ENCODE peak calls at places on chromosomes 5 and 9, in six cellular contexts. V is GM23338, Q is transverse colon, Z is ascending aorta, E is astrocyte of the cerebellum, B is GM10248. H is an unnamed sample.

GRCh38 chr5:144026286-144026685 is 144.2 kb downstream of the YIPF5 start:
- DNase-seq in Q (no peak), V (no peak), Z (no peak), B (no peak), E (no peak), H (no peak)

GRCh38 chr5:59749782-59750520 is 143.6 kb downstream of the PDE4D start:
- DNase-seq in E (no peak), Q (no peak), V (no peak), Z (no peak), B (no peak), H (no peak)

GRCh38 chr9:127452481-127453092 is 1.3 kb downstream of the LRSAM1 start:
- DNase-seq in B (no peak), Q (peak), Z (peak), V (no peak), E (no peak), H (peak)

GRCh38 chr9:125906144-125906543 is 159.0 kb downstream of the PBX3 start:
- DNase-seq in E (peak), Z (no peak), V (no peak), Q (no peak), B (no peak), H (no peak)

GRCh38 chr5:173281910-173282309 is 46.3 kb downstream of the STC2 start:
- DNase-seq in V (peak), Q (no peak), E (no peak), Z (no peak), B (no peak), H (no peak)

GRCh38 chr9:108271646-108272349 is 584.0 kb downstream of the ACTL7B start:
- DNase-seq in E (peak), Z (no peak), B (no peak), V (peak), Q (peak), H (peak)

GRCh38 chr5:74839228-74839627 is 27.0 kb downstream of the FAM169A start:
- DNase-seq in Z (no peak), V (no peak), Q (no peak), E (no peak), B (no peak), H (no peak)

GRCh38 chr9:101458955-101459631 is 23.5 kb upstream of the ALDOB start:
- DNase-seq in V (peak), Q (no peak), B (peak), Z (no peak), E (peak), H (no peak)

GRCh38 chr9:126756876-126757415 is 47.9 kb upstream of the ZBTB43 start:
- DNase-seq in V (no peak), B (no peak), Z (no peak), Q (no peak), E (no peak), H (no peak)

GRCh38 chr9:71685394-71685793 is 82.9 kb downstream of the CEMIP2 start:
- DNase-seq in V (no peak), Z (no peak), E (no peak), Q (no peak), B (no peak), H (peak)

GRCh38 chr9:75589497-75589896 is 301.0 kb upstream of the PCSK5 start:
- DNase-seq in Q (no peak), E (no peak), V (no peak), Z (no peak), B (no peak), H (no peak)

GRCh38 chr9:9764821-9765220 is 848.0 kb downstream of the PTPRD start:
- DNase-seq in Z (no peak), Q (no peak), B (no peak), E (no peak), V (no peak), H (no peak)

GRCh38 chr5:150044334-150044681 is 42.0 kb downstream of the CSF1R start:
- DNase-seq in Z (no peak), Q (no peak), E (peak), B (no peak), V (no peak), H (no peak)

GRCh38 chr5:151082976-151083651 is 2.3 kb upstream of the TNIP1 start:
- DNase-seq in E (no peak), B (no peak), Z (no peak), Q (peak), V (no peak), H (peak)

GRCh38 chr5:79666758-79667157 is 22.9 kb upstream of the CMYA5 start:
- DNase-seq in Z (no peak), Q (no peak), V (peak), B (peak), E (no peak), H (no peak)

GRCh38 chr9:115216873-115217272 is 98.9 kb upstream of the TNC start:
- DNase-seq in V (no peak), Q (no peak), E (no peak), B (no peak), Z (no peak), H (no peak)

GRCh38 chr5:169071-169727 is 22.1 kb upstream of the LRRC14B start:
- DNase-seq in Q (no peak), E (no peak), Z (peak), V (no peak), B (no peak), H (peak)

GRCh38 chr9:22124263-22125011 is 115.3 kb upstream of the CDKN2B start:
- DNase-seq in V (no peak), Q (peak), Z (no peak), B (no peak), E (no peak), H (no peak)

GRCh38 chr9:89436963-89437625 is 60.8 kb downstream of the SEMA4D start:
- DNase-seq in E (no peak), Z (peak), Q (peak), V (no peak), B (no peak), H (peak)

GRCh38 chr9:69785757-69786156 is 25.9 kb upstream of the PTAR1 start:
- DNase-seq in E (peak), B (no peak), Q (no peak), Z (no peak), V (peak), H (no peak)

GRCh38 chr9:28212979-28213378 is 639.7 kb upstream of the C9orf72 start:
- DNase-seq in V (no peak), B (no peak), Q (no peak), Z (no peak), E (peak), H (no peak)

GRCh38 chr5:52987711-52988329 is 1.3 kb upstream of the ITGA2 start:
- DNase-seq in B (no peak), V (no peak), E (no peak), Q (no peak), Z (no peak), H (no peak)

GRCh38 chr9:94725293-94725692 is 1.2 kb upstream of the AOPEP start:
- DNase-seq in V (no peak), Z (no peak), Q (no peak), B (no peak), E (no peak), H (no peak)

GRCh38 chr9:90969021-90969675 is 167.5 kb downstream of the SYK start:
- DNase-seq in V (no peak), Q (no peak), E (no peak), Z (no peak), B (no peak), H (no peak)

GRCh38 chr5:136014049-136014516 is 14.7 kb upstream of the TGFBI start:
- DNase-seq in B (no peak), Q (no peak), V (no peak), E (no peak), Z (peak), H (no peak)

GRCh38 chr5:178208540-178209227 is 4.4 kb downstream of the HNRNPAB start:
- DNase-seq in B (no peak), Z (peak), V (peak), E (no peak), Q (no peak), H (peak)

GRCh38 chr5:1008451-1009358 is at the start of gene NKD2:
- DNase-seq in B (peak), V (peak), Q (peak), E (no peak), Z (peak), H (peak)

GRCh38 chr5:59799668-59800374 is 93.7 kb downstream of the PDE4D start:
- DNase-seq in E (peak), V (peak), Z (no peak), Q (no peak), B (peak), H (no peak)

GRCh38 chr5:1444361-1445189 is 665 bp downstream of the SLC6A3 start:
- DNase-seq in Z (no peak), E (no peak), Q (no peak), B (no peak), V (peak), H (peak)

GRCh38 chr5:90474235-90475107 is at the start of the genes MBLAC2 and POLR3G:
- DNase-seq in B (peak), Z (peak), Q (peak), E (peak), V (peak), H (peak)
- TF ChIP-seq CTCF in B (peak), Z (peak), Q (peak), E (peak), V (peak), H (peak)

GRCh38 chr5:163489745-163490075 is 15.7 kb upstream of the MAT2B start:
- DNase-seq in E (no peak), B (no peak), Z (no peak), V (no peak), Q (no peak), H (no peak)

DNA sequence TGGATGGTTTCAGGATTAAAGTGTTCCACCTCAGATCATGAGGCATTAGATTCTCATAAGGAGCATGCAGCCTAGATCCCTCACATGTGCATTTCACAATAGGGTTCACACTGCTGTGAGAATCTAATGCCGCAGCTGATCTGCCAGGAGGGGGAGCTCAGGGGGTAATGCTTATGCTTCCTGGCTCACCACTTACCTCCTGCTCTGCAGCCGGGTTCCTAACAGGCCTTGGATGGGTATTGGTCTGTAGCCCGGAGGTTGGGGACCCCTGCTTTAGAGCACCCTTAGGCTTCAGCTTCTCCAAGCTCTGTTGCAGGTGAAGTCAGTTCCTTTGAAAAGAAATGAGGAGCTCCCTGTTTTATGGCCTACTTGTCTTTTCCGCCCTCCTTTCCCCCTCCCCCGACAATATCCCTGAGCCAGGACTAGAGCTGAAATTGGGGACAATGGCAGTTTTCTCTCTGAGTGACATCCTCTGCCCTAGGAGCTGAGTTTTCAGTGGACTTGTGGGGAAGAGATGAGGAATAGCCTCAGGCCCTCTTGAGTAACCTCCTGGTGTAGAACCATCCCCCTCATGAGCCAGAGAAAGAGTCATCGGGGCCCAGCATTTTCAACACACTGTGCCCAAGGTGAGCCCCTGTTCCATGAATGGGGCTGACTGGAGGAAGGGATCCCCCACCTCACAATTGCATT is 16.2 kb upstream of the MAT2B start:
- DNase-seq in E (no peak), Q (no peak), V (peak), Z (no peak), B (no peak), H (no peak)
- TF ChIP-seq CTCF in E (peak), Q (no peak), V (peak), Z (no peak), B (peak), H (no peak)

DNA sequence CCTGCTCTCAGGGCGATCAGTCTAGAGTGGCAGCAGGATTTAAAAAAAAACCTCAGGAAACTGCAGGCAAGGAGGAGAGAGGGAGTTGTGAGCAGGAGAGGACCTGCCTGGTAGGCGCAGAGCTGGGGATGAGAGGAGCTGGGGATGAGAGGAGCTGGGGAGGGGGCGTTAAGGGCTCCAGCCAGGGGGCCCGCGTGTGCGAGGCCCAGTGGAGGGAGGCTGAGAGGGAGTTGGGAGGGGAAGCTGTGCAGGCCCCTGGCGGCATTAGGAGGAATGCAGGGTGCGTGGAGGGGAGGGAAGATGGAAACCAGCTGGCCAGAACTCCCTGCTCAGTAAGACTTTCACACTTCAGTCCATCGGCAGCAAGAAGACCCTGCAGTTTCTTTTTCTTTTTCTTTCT is 45.2 kb upstream of the HMCN2 start:
- DNase-seq in Z (no peak), E (no peak), B (no peak), Q (no peak), V (peak), H (no peak)
- TF ChIP-seq CTCF in Z (no peak), E (peak), B (no peak), Q (peak), V (no peak), H (no peak)

GRCh38 chr5:169701910-169702451 is 64.9 kb downstream of the DOCK2 start:
- DNase-seq in B (no peak), V (peak), Z (no peak), E (peak), Q (no peak), H (no peak)
- TF ChIP-seq CTCF in B (peak), V (peak), Z (no peak), E (peak), Q (peak), H (no peak)

DNA sequence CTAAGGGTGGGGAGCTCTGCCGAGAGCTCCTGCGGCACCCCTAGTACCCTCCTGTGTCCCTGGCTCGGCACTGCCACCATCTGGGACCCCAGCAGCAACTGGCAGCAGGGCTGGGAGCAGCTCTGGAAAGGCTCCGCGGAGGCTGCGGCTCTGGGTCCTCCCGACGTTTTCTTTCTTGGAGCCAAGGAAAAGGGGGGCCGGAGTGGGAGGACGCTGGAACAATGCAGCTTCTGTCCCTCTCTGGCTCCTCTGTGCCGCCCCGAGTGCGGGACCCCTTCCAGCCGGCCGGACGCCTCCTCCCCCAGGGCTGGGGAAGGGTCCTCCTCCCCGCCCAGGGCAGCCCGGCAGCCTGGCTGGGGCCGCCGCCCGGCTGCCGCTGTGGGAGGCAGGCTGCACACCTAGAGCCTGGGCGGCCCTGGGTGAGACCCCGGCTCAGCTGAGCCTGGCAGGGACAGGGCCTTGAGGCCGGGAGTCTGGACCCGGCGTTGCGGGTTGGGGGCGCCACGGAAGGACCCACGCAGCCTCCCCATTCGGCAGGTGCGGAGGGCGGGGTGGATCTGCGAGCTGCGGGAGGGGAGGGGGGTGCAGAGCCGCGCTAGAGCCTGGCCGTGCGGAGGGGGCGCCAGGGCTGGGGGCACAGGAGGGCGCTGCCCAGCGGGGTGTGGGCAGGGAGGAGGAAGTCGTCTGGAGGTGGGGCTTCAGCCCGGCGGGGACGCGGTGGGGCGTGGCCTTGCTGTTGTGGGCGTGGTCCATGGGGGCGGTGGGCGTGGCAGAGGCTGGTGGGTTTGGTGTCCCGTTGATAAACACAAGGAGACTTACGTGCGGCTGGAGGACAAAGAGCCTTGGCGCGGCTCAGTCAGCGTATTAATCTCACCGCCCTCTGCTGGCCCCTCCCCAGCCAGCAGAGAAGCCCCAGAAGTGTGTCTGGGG is 15.1 kb downstream of the GPSM1 start:
- DNase-seq in V (peak), Z (no peak), E (peak), B (peak), Q (peak), H (peak)
- TF ChIP-seq CTCF in V (peak), Z (no peak), E (no peak), B (no peak), Q (no peak), H (no peak)

DNA sequence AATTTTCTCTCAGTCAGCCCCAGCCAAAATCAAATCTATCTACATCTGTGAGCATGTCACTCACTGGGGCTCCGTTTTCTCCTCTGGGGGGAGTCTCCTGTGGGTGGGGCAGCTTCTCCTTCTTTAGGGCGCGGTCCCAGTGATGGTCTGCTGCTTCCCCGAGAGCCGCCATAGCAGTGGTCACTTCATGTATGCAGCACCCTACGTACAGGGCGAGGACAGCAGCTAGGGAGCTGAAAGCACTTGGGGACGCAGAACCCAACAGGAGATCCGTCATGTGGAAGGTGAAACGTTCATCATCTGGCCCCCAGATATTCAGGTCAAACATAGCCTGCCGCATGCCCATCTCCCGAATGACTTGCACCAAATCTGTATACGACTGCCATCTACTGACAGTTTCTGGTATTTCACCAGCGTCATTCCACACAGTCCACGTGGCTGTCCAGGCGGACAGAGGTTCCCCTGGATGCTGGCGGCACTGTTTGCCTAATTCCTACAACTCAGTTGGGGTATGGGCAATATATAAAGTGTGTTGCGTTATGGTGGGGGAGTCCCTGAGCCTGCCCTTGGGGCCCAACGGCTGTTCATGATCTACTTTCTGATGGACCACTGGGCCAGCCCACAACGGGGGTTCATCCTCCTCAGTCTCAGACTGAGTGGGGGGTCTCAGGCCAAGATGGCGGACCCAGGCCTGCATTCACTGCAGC is 795.0 kb downstream of the EFNA5 start:
- DNase-seq in Q (no peak), E (no peak), Z (no peak), V (peak), B (peak), H (no peak)
- TF ChIP-seq CTCF in Q (no peak), E (peak), Z (peak), V (peak), B (peak), H (peak)

DNA sequence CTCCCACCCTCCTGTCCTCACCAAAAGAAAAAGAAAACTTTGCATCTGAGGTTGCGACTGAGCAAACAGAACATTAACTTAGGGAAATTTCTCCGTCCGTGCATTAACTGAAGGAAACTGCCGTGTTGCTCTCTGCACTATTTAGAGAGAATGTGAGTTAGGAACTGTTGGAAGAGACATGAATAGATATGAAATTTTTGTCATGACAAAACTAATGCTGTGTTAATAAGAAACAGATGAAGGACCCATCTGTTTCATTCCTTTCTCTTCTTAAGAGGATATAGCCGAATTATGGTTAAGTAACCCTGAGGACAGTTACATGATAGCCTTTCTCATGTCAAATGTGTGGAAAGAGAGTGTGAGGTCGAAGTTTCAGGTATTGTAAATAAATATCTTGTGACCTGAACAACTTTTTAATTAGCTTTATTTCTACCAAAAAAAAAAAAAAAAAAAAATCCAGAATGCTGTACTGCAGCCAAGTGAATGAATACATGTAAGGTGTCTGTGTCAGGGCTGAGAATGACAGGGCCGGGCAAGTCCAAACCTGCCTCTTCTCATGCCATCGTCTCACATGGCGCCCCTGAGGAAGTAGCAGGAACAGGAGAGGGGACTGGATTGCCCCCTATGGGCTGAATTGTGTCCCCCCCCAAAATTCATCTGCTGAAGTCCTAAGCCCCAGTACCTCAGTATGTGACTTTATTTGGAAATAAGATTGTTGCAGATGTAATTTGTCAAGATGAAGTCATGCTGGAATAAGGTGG is 35.6 kb upstream of the ANKRD33B start:
- DNase-seq in B (no peak), Q (no peak), Z (no peak), V (no peak), E (no peak), H (no peak)
- TF ChIP-seq CTCF in B (no peak), Q (no peak), Z (no peak), V (peak), E (peak), H (no peak)

DNA sequence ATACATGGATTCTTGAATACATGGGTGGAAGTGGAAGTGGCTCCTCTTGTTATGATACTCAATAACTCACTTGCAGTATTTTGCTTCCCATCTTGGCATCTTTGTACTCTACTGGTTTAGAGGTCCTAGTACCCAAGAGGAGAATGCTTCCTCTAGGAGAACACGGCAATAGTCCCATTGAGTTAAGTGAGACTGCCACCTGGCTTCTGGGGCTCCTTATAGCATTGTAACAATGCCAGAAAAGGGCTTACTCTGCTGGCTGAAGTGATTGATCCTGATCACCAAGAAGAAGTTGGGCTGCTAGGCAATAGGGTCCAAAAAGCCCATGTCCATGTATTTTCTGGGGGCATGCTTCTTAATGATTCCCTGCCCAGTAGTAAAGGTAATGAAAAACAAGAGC is 627.6 kb upstream of the SGCD start:
- DNase-seq in B (no peak), Q (no peak), V (peak), Z (no peak), E (no peak), H (no peak)
- TF ChIP-seq CTCF in B (no peak), Q (no peak), V (peak), Z (no peak), E (no peak), H (peak)

H was measured in Peyer's patch.